ENCODE peak calls at places on chromosomes 7 and 10, in four cellular contexts. L, W, E and G are unnamed samples.

GRCh38 chr7:133023370-133024075 is 58.4 kb downstream of the CHCHD3 start:
- DNase-seq in L (no peak), W (no peak), E (peak; percentile 56), G (no peak)

GRCh38 chr10:110739811-110740271 is 95.7 kb downstream of the RBM20 start:
- DNase-seq in L (no peak), W (no peak), E (no peak), G (peak; percentile 90)

GRCh38 chr7:116971869-116972268 is 18.6 kb downstream of the ST7 start:
- DNase-seq in L (no peak), W (peak; percentile 72), E (no peak), G (no peak)

GRCh38 chr7:2478387-2478760 is 2.2 kb upstream of the GRIFIN start:
- DNase-seq in L (no peak), W (peak; percentile 38), E (no peak), G (no peak)

GRCh38 chr7:81484266-81484665 is 285.6 kb downstream of the HGF start:
- DNase-seq in L (no peak), W (no peak), E (no peak), G (peak; percentile 4)

GRCh38 chr10:49398986-49399385 is 3.1 kb upstream of the DRGX start:
- DNase-seq in L (no peak), W (no peak), E (no peak), G (no peak)

GRCh38 chr7:31373337-31374289 is 33.1 kb upstream of the NEUROD6 start:
- DNase-seq in L (no peak), W (peak; percentile 59), E (peak; percentile 52), G (peak; percentile 34)

GRCh38 chr10:110460111-110460809 is 37.4 kb upstream of the DUSP5 start:
- DNase-seq in L (no peak), W (peak; percentile 8), E (peak; percentile 80), G (peak; percentile 32)

GRCh38 chr10:3407208-3407607 is 234.6 kb upstream of the PITRM1 start:
- DNase-seq in L (no peak), W (no peak), E (no peak), G (no peak)

GRCh38 chr7:132065193-132065972 is 509.0 kb upstream of the PODXL start:
- DNase-seq in L (no peak), W (no peak), E (peak; percentile 41), G (no peak)

GRCh38 chr10:100364735-100365391 is 17.8 kb downstream of the SCD start:
- DNase-seq in L (no peak), W (peak; percentile 52), E (peak; percentile 58), G (peak; percentile 72)

GRCh38 chr7:152590481-152590880 is 85.5 kb downstream of the XRCC2 start:
- DNase-seq in L (no peak), W (no peak), E (no peak), G (no peak)

DNA sequence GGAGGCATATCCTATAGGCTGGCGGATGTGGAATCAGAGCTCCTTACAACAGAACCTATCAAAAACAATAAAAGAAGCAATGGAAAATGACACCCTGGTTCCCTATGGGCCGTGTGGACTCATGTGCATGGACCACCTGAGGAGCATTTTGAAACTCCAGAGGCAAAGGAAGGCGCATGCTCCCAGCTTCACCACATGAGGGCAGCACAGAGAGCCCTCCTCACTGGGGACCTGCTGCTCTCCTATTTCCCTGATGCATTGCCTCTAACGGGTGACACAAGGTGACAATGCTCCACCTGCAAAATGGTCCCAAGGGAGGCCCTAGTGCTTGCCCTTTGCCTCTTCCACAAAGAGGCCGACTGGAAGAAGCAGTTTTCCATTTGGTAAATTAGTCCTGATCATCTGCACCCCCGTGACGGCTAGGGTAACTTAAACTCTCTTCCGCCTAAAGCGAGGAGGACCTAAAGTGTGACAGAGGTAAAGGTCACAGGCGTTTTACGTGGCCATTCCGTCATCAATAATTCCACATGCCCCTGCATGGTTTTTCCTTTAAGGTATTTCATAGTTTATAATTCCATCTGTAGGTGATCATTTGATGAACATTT is 67.7 kb downstream of the GPAM start:
- DNase-seq in L (no peak), W (peak; percentile 47), E (peak; percentile 67), G (peak; percentile 55)
- TF ChIP-seq NFIC in L (no peak), W (no peak), E (no peak), G (no peak)

DNA sequence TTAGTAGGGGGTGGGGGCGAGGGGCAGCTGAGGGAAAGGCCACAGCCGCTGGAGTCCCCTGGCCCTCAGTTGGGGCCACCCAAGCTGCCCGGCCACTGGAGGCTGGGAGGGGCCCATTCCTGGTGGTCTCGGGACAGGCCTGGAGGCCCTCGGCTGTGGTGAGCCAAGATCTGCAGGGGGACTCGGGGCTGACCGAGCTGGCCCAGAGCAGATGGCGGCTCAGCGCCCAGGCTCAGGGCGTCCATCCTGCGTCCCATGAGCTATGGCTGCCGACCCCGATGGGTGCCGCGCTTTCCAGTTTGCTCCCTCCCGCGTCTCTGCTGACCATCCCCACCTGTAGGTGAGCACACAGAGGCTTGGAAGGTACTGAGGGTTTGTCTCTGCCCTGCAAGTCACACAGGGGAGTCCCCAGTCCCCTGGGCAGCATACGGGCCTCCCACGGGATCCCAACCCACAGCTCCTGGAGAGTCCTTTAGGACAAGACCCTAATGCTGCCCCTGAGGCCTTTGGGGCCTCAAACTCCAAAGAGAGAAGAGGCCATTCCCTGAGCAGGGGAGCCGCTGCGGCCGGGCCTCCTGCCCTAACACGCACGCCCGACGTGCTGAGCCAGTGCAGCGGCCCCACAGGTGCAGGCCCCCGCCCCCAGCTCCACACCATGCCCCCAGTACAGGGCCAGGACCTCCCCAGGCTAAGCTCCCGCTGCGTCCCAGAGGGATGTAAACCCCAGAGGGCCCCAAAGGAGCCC is 107.2 kb downstream of the MICALL2 start:
- DNase-seq in L (no peak), W (no peak), E (no peak), G (no peak)
- TF ChIP-seq NFIC in L (no peak), W (no peak), E (no peak), G (no peak)

DNA sequence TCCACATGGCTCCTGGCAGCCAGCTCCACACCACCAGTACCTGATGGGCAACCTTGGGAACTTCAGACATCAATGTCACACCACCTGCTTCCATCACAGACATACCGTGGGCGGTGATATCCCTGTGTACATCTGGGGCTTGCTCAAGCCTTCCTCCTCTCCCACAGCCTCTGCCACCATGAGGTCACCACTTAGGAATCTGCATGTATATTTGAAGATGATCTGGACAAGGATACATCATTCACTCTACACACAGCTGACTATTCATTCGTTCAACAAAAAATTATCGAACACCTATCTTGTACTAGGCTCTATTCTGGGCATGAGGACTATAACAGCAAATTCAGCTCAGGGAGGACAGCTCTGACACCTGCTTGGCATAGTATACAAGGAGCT is 6.8 kb downstream of the DLG5 start:
- DNase-seq in L (no peak), W (peak; percentile 71), E (no peak), G (peak; percentile 70)
- TF ChIP-seq NFIC in L (no peak), W (no peak), E (no peak), G (no peak)

DNA sequence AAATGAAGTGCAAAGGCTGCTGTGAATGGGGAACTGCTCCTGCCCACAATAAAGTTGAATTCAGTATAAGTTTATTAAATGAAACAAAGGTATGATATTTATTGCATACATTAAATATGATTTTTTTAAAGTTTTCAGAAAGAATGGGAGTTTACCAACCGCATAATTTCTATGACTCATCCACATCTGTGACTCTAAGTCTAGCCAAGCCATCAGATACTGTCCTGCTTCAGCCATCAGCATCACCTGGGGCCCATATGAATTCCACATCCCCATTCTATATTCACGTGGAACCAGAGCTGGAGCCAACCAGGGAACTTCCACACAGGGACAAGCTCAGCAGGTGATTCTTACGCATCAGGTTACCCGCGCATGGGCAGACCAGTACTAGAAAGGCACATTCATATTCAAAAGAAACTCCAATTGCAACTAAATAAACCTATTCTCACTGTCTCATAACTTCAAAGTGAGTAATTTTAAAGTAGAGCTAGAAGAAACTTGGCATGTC is 817.7 kb upstream of the IGFBP3 start:
- DNase-seq in L (no peak), W (no peak), E (no peak), G (no peak)
- TF ChIP-seq NFIC in L (no peak), W (no peak), E (no peak), G (no peak)

GRCh38 chr10:119706521-119707278 is 19.1 kb upstream of the INPP5F start:
- DNase-seq in L (no peak), W (no peak), E (no peak), G (no peak)
- TF ChIP-seq NFIC in L (no peak), W (no peak), E (no peak), G (no peak)

DNA sequence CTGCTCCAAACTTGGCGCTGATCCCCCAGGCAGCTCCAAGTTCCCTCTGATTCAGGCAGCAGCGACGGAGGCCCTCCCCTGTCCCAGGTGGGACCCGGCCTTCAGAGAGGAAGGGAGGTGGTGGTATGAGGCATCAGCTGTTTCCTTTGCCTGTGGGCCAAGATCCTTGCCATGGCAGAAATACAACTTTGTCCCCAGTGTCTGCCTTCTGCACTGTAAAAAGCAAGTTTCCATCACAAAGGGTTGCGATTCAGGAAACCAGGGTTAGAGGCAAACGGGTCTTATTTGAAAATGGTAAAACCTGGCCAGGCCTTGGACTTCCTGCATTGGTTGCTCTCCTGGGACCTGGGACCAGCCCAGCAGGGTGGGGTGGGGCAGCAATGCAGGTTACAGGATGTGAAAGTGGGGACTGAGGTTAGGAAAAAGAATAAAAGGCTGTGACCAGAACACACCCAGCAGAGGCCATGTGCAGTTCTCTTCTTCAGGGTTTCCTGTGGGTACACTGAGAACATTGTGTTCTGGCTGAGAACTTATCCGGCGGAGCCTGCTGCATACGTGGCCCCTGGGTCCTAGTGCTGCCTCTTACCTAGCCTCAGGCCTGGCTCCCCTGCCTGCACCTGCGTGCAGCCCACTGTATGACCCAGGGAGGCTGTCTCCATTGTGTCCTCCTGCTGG is 25.1 kb upstream of the DDIT4 start:
- DNase-seq in L (peak; percentile 99), W (no peak), E (peak; percentile 35), G (peak; percentile 68)
- TF ChIP-seq NFIC in L (peak; percentile 77), W (no peak), E (no peak), G (no peak)

GRCh38 chr7:68438811-68439210 is 1159.5 kb upstream of the AUTS2 start:
- DNase-seq in L (no peak), W (no peak), E (no peak), G (no peak)

GRCh38 chr7:68434857-68435256 is 1163.4 kb upstream of the AUTS2 start:
- DNase-seq in L (no peak), W (no peak), E (no peak), G (no peak)

GRCh38 chr7:68440870-68441269 is 1157.4 kb upstream of the AUTS2 start:
- DNase-seq in L (no peak), W (peak; percentile 1), E (peak; percentile 28), G (no peak)

GRCh38 chr7:68439897-68440296 is 1158.4 kb upstream of the AUTS2 start:
- DNase-seq in L (no peak), W (no peak), E (no peak), G (no peak)

DNA sequence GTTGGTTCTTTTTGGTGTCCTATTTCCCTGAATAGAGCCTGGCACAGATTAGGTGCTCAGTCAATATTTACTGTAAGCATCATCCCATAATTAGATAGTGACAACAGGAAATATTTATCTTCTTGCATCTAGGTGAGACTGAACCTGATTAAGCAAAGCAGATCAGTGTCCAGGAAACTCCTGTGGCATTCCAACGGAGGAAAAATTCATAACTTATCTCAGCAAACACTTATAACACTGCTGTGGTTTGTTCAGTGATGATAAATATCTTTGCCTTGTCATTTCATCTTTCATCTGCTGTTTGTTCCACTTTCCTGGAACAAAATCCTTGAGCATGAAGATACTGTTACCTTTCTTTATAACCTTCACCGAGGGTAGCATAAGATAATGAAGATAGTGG is 1160.3 kb upstream of the AUTS2 start:
- DNase-seq in L (no peak), W (no peak), E (no peak), G (no peak)
- TF ChIP-seq NFIC in L (no peak), W (no peak), E (no peak), G (no peak)